ENCODE peak calls at places on chromosomes 13 and 19, in six cellular contexts. V is lower lobe of right lung, W is H1, J is endodermal cell, C is testis, Z is AG09309. H is an unnamed sample.

GRCh38 chr19:50844296-50844935 is 10.3 kb upstream of the KLK3 start:
- DNase-seq in V (no peak), W (no peak), J (no peak), C (no peak), Z (no peak), H (no peak)

GRCh38 chr13:27182844-27183497 is 11.4 kb upstream of the USP12 start:
- DNase-seq in V (no peak), W (no peak), J (no peak), C (no peak), Z (peak), H (no peak)

GRCh38 chr13:36382030-36382429 is 35.8 kb upstream of the SPART start:
- DNase-seq in V (no peak), W (no peak), J (no peak), C (no peak), Z (no peak), H (no peak)

GRCh38 chr13:49711218-49711863 is 20.1 kb upstream of the EBPL start:
- DNase-seq in V (no peak), W (no peak), J (no peak), C (no peak), Z (peak), H (no peak)

GRCh38 chr13:30045916-30046704 is 195.7 kb upstream of the UBL3 start:
- DNase-seq in V (no peak), W (peak), J (no peak), C (no peak), Z (no peak), H (no peak)

GRCh38 chr13:82011355-82011754 is 1670.4 kb upstream of the SPRY2 start:
- DNase-seq in V (no peak), W (no peak), J (no peak), C (no peak), Z (no peak), H (no peak)

GRCh38 chr13:48249018-48249417 is 16.0 kb downstream of the ITM2B start:
- DNase-seq in V (no peak), W (no peak), J (no peak), C (no peak), Z (no peak), H (no peak)

GRCh38 chr13:98486412-98486811 is 90.5 kb downstream of the STK24 start:
- DNase-seq in V (no peak), W (no peak), J (peak), C (no peak), Z (no peak), H (no peak)

GRCh38 chr13:27857271-27857670 is 62.5 kb upstream of the PDX1 start:
- DNase-seq in V (no peak), W (no peak), J (no peak), C (no peak), Z (no peak), H (no peak)

GRCh38 chr13:75316427-75316826 is 165.5 kb downstream of the TBC1D4 start:
- DNase-seq in V (no peak), W (no peak), J (no peak), C (no peak), Z (no peak), H (no peak)

GRCh38 chr19:58033741-58034475 is at the start of gene ZSCAN1:
- DNase-seq in V (peak), W (peak), J (peak), C (peak), Z (no peak), H (no peak)

GRCh38 chr19:30227661-30228112 is 144.5 kb upstream of the ZNF536 start:
- DNase-seq in V (peak), W (peak), J (peak), C (peak), Z (no peak), H (no peak)

GRCh38 chr13:90246005-90246404 is 1101.5 kb upstream of the MIR17HG start:
- DNase-seq in V (no peak), W (no peak), J (no peak), C (no peak), Z (no peak), H (no peak)

GRCh38 chr13:26384587-26384986 is 130.7 kb downstream of the CDK8 start:
- DNase-seq in V (no peak), W (no peak), J (no peak), C (no peak), Z (no peak), H (no peak)

GRCh38 chr13:102620512-102620911 is 23.7 kb downstream of the TPP2 start:
- DNase-seq in V (no peak), W (no peak), J (no peak), C (no peak), Z (no peak), H (no peak)

GRCh38 chr13:29698106-29698505 is 102.6 kb upstream of the SLC7A1 start:
- DNase-seq in V (no peak), W (no peak), J (no peak), C (no peak), Z (no peak), H (no peak)

GRCh38 chr13:20721454-20722357 is 18.2 kb downstream of the IL17D start:
- DNase-seq in V (no peak), W (peak), J (peak), C (peak), Z (no peak), H (no peak)

GRCh38 chr19:51364200-51365106 is 1.7 kb downstream of the ETFB start:
- DNase-seq in V (no peak), W (no peak), J (no peak), C (no peak), Z (no peak), H (no peak)

GRCh38 chr19:2602391-2603181 is 99.9 kb downstream of the GNG7 start:
- DNase-seq in V (peak), W (peak), J (peak), C (peak), Z (peak), H (no peak)

GRCh38 chr13:97018029-97018819 is 23.9 kb upstream of the OXGR1 start:
- DNase-seq in V (no peak), W (peak), J (peak), C (peak), Z (peak), H (peak)

GRCh38 chr13:41544824-41545707 is 87.7 kb downstream of the RGCC start:
- DNase-seq in V (no peak), W (no peak), J (no peak), C (no peak), Z (no peak), H (no peak)

GRCh38 chr19:35768082-35768421 is 7.3 kb upstream of the ARHGAP33 start:
- DNase-seq in V (no peak), W (no peak), J (no peak), C (no peak), Z (no peak), H (no peak)

GRCh38 chr19:35766571-35767104 is 8.7 kb downstream of the PROSER3 start:
- DNase-seq in V (no peak), W (no peak), J (peak), C (no peak), Z (no peak), H (no peak)

GRCh38 chr19:35773020-35773809 is 2.1 kb upstream of the ARHGAP33 start:
- DNase-seq in V (no peak), W (no peak), J (no peak), C (no peak), Z (no peak), H (no peak)

GRCh38 chr19:35764432-35765315 is 6.7 kb downstream of the PROSER3 start:
- DNase-seq in V (no peak), W (no peak), J (no peak), C (no peak), Z (no peak), H (no peak)

DNA sequence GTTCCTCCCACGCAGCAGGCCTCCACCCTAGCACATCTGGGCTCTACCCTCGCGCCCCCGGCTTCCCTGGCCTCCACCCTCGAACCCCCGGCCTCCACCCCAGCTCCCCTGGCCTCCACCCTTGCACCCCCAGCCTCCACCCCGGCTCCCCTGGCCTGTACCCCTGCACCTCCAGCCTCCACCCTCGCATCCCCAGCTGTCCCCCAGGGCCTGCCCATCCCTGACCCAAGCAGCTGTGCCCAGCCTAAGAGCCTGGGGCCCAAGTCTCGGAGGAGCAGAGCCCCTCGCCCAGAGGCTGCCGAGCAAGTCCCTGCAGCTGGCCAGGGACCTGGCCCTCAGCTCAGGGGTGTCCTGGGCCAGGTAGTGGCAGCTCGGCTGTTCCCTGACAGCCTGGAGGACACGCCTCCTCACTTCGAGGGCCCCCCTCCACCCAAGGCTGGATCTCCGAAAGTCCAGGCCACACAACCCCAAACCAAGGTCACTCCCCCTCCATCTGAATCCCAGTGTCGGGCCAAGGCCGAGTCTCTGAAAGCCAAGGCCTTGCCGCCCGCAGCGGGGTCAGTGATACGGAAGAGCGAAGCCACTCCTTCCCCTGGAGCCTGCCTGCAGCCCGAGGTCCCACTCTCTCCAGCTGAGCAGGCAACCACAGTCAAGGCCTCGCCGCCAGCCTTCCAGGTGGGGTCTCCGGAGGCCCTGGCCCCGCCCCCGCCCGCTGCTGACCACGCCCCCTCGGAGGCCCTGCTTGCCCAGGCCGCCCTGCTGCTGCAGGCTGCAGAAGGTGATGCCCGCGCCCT is 7.9 kb upstream of the ARHGAP33 start:
- DNase-seq in V (no peak), W (peak), J (peak), C (peak), Z (no peak), H (no peak)
- H3K4me3 ChIP-seq in V (no peak), W (peak), J (no peak), C (peak), Z (no peak), H (no peak)

DNA sequence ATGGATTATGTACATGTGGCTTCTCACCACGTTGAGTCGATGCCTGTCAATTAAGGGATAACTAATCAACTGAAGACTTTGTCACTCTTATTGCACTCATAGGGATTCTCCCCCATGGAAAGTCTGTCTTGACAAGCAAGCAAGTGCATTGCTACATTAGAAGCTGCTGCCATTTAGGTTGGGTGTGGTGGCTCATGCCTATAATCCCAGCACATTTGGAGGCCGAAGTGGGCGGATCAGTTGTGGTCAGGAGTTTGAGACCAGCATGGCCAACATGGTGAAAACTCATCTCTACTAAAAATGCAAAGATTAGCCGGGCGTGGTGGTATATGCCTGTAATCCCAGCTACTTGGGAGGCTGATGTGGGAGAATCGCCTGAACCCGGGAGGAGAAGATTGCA is 18.3 kb upstream of the ZNF846 start:
- DNase-seq in V (no peak), W (no peak), J (no peak), C (no peak), Z (no peak), H (no peak)
- H3K4me3 ChIP-seq in V (no peak), W (peak), J (peak), C (peak), Z (no peak), H (no peak)

DNA sequence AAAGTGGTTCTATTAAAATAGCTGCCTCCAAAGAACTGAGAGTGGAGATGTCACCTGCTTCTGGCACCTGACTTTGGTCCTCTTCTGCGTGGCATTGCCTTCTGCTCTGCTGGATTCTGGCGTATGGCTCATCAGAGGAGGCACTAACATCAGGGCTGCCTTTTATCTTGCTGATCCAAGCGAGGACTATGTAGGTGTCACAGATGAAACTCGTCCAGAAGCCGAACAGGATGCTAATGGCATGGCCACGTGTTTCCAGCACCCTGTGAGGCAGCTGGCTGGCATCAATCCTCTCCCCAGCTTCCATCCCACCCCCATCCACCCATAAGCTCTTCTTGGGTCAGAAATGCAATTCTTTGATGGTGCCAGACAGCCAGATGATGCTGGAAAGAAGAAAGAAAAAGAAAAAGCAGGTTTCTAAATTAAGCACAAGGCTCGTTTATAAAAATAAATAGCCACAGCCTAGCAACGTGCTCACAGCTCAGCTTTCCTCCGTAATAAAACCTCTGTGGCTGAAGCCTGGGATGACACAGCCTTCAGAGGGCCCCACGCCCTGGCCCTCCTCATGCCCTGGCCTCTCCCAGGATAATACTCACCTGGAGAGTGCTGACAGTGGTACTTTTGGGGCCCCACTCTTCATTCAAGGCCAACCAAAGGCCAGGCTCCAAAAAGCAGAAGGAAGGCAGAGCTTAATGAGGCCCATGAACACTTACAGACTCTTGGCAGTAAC is 212.9 kb upstream of the SERP2 start:
- DNase-seq in V (no peak), W (no peak), J (no peak), C (no peak), Z (no peak), H (no peak)
- H3K4me3 ChIP-seq in V (no peak), W (no peak), J (no peak), C (no peak), Z (no peak), H (no peak)

DNA sequence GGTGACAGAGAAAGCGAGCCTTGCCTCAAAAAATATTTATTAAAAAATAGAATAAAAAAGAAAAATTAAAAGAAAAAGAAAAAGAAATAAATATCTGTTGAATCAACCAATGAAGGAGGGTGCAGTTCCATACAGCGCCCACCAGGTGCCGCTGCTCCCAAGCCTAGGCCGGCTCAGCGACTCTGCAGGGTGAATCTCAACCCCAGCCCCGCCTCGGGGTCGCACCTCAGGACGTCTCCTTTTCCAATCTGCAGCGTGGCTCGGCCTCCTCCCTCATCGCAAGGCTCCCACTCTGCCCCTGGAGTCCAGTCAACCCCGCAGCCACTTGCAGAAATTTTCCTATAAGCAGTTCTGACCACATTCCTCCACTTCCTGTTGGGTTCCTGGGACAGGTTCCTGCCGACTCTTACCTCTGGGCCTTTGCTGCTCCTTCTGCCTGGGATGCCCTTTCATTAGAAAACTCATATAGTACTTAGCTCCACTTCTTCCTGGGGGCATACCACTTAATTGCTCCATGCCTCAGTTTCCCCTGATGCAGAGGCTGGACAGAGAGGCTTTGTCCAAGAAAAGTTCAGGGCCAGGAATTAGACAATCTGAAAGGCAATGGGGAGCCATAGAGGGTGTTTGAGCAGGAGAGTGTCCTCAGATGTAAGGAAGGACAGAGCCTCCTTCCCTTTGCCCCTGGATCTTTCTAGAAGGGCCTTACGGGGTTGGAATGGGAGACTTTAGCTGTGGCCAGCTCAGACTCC is 24.3 kb downstream of the NFILZ start:
- DNase-seq in V (peak), W (peak), J (peak), C (peak), Z (no peak), H (no peak)
- H3K4me3 ChIP-seq in V (peak), W (peak), J (no peak), C (no peak), Z (no peak), H (peak)

DNA sequence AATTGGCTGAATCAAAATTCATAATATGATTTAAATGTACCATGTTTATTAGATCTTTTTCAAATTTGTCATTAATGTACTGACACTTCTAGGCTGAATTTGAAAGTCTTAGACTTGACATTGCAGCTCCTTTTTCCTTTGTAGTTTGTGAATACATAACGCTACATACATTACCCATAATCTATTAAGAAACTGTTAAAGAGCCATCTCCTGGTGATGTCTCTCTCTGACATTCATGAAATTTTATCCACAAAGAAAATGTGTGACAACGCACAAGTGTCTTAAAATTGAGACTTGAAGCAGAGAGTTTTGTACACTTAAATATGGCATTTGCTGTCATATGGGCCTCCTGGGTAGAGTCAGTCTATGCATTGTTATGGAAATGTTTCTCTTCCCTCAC is 320.2 kb upstream of the ARGLU1 start:
- DNase-seq in V (no peak), W (no peak), J (no peak), C (no peak), Z (no peak), H (no peak)
- H3K4me3 ChIP-seq in V (no peak), W (no peak), J (no peak), C (no peak), Z (no peak), H (no peak)

GRCh38 chr19:41218249-41218614 is 791 bp upstream of the AXL start:
- DNase-seq in V (no peak), W (no peak), J (no peak), C (no peak), Z (no peak), H (no peak)
- H3K4me3 ChIP-seq in V (peak), W (peak), J (peak), C (no peak), Z (no peak), H (no peak)

DNA sequence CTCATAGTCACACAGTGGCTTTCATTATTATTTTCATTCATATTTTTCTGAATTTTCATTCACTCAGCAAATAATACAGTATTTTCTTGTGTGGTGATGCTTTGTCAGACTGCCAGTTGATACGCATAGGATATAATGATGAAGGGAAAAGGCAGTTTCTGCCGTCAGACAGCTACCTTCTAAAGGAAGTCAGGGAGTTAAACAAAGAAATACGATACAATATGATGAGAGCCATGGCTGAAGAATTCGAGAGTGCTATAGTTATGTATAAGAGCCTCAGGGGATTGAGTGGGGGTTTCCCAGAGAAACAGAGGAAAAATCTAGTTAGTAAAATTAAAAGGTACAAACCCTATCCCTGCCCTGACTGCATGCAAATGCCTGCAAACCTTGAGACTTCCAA is 479.1 kb downstream of the OLFM4 start:
- DNase-seq in V (no peak), W (no peak), J (no peak), C (no peak), Z (no peak), H (no peak)
- H3K4me3 ChIP-seq in V (no peak), W (peak), J (no peak), C (no peak), Z (no peak), H (no peak)

DNA sequence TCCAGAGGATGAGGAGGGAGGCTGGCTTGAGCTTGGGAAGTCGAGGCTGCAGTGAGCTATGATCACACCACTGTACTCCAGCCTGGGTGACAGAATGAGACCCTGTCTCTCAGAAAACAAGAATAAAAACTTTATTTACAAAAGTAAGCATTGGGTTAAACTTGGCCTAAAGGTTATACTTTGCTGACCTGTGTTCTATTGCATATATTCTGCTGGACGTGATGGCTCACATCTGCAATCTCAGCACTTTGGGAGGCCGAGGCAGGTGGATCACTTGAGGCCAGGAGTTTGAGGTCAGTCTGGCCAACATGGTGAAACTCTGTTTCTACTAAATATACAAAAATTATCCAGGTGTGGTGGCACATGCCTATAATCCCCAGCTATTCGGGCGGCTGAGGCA is 6.6 kb upstream of the ARHGEF18 start:
- DNase-seq in V (no peak), W (no peak), J (no peak), C (no peak), Z (no peak), H (no peak)
- H3K4me3 ChIP-seq in V (no peak), W (no peak), J (no peak), C (no peak), Z (no peak), H (no peak)

GRCh38 chr13:114019367-114019766 is 45.5 kb upstream of the C13orf46 start:
- DNase-seq in V (no peak), W (no peak), J (peak), C (peak), Z (no peak), H (no peak)
- H3K4me3 ChIP-seq in V (no peak), W (no peak), J (no peak), C (no peak), Z (no peak), H (no peak)